ENCODE peak calls at places on chromosome 9, in eight cellular contexts. D, Y, G, A, K, N, U and Q are unnamed samples.
A peak's percentile ranks its signal among the peaks of the same experiment; 100 is the strongest.

GRCh38 chr9:13810510-13810909 is 503.4 kb downstream of the NFIB start:
- DNase-seq in D (peak; percentile 77), Y (no peak), K (no peak), G (no peak), N (peak; percentile 41), U (no peak), A (no peak), Q (no peak)

GRCh38 chr9:4137234-4137633 is 162.6 kb downstream of the GLIS3 start:
- DNase-seq in U (no peak), D (peak; percentile 93), A (peak; percentile 50), G (no peak), N (peak; percentile 90), K (no peak), Y (no peak), Q (peak; percentile 41)

GRCh38 chr9:37676411-37676830 is 25.7 kb downstream of the FRMPD1 start:
- DNase-seq in K (peak; percentile 49), D (no peak), A (no peak), N (no peak), U (peak; percentile 8), G (no peak), Y (no peak), Q (no peak)

GRCh38 chr9:136366826-136367225 is 3.3 kb upstream of the DNLZ start:
- DNase-seq in K (no peak), G (no peak), Y (no peak), N (no peak), D (no peak), U (no peak), A (no peak), Q (no peak)

GRCh38 chr9:126629007-126629674 is 15.4 kb downstream of the LMX1B start:
- DNase-seq in Y (no peak), U (no peak), K (no peak), A (no peak), N (no peak), D (no peak), G (no peak), Q (no peak)

GRCh38 chr9:69204869-69205268 is 30.8 kb downstream of the TJP2 start:
- DNase-seq in K (no peak), Y (no peak), G (no peak), A (no peak), N (peak; percentile 92), D (peak; percentile 37), U (no peak), Q (no peak)

GRCh38 chr9:134571946-134572914 is 69.4 kb upstream of the COL5A1 start:
- DNase-seq in A (peak; percentile 47), U (no peak), K (peak; percentile 41), D (no peak), N (no peak), G (peak; percentile 78), Y (peak; percentile 8), Q (peak; percentile 31)

GRCh38 chr9:81562221-81563019 is 126.9 kb downstream of the TLE1 start:
- DNase-seq in A (no peak), K (no peak), D (peak; percentile 91), Y (peak; percentile 79), G (no peak), U (no peak), N (peak; percentile 66), Q (no peak)

GRCh38 chr9:17906204-17906840 is 327.5 kb downstream of the SH3GL2 start:
- DNase-seq in A (no peak), G (no peak), U (peak; percentile 49), N (peak; percentile 4), K (no peak), D (peak; percentile 23), Y (no peak), Q (no peak)

GRCh38 chr9:17082343-17082742 is 52.5 kb upstream of the CNTLN start:
- DNase-seq in Y (no peak), G (no peak), N (peak; percentile 26), U (peak; percentile 30), A (no peak), D (peak; percentile 5), K (peak; percentile 52), Q (peak; percentile 16)

GRCh38 chr9:117777823-117778222 is 73.6 kb downstream of the TLR4 start:
- DNase-seq in A (no peak), D (no peak), N (no peak), U (no peak), K (no peak), G (no peak), Y (no peak), Q (no peak)

GRCh38 chr9:126126807-126127206 is 199.8 kb upstream of the MVB12B start:
- DNase-seq in G (no peak), D (no peak), N (no peak), Y (no peak), K (no peak), U (no peak), A (no peak), Q (no peak)

GRCh38 chr9:88897081-88897480 is 94.2 kb upstream of the S1PR3 start:
- DNase-seq in G (no peak), A (no peak), N (no peak), Y (no peak), U (no peak), K (no peak), D (no peak), Q (no peak)

GRCh38 chr9:101737705-101738565 is 512 bp downstream of the GRIN3A start:
- DNase-seq in N (peak; percentile 27), Y (peak; percentile 9), D (peak; percentile 2), G (no peak), U (peak; percentile 48), K (peak; percentile 32), A (no peak), Q (no peak)

GRCh38 chr9:88537743-88538055 is 2.7 kb downstream of the NXNL2 start:
- DNase-seq in G (peak; percentile 95), U (peak; percentile 18), D (peak; percentile 69), A (peak; percentile 64), Y (peak; percentile 19), K (peak; percentile 95), N (peak; percentile 94), Q (no peak)

GRCh38 chr9:38000332-38000731 is 68.7 kb downstream of the SHB start:
- DNase-seq in A (no peak), N (no peak), U (no peak), G (no peak), D (no peak), Y (no peak), K (no peak), Q (no peak)

GRCh38 chr9:35517552-35518211 is 27.8 kb downstream of the RUSC2 start:
- DNase-seq in Y (no peak), K (no peak), G (no peak), N (no peak), D (no peak), U (no peak), A (no peak), Q (no peak)
- H3K4me1 ChIP-seq in Y (peaks cover 37% of the 10 kb centered on the region), K (no peaks in the 10 kb centered on the region), G (peaks cover 75% of the 10 kb centered on the region), N (peaks cover 98% of the 10 kb centered on the region), D (peaks cover 74% of the 10 kb centered on the region), U (peaks cover 23% of the 10 kb centered on the region), A (peaks cover 76% of the 10 kb centered on the region), Q (peaks cover 67% of the 10 kb centered on the region)

GRCh38 chr9:91159664-91160121 is 202.0 kb downstream of the AUH start:
- DNase-seq in G (peak; percentile 62), U (no peak), Y (peak; percentile 43), K (no peak), D (no peak), A (no peak), N (no peak), Q (no peak)

GRCh38 chr9:91161465-91162275 is 200.0 kb downstream of the AUH start:
- DNase-seq in A (no peak), G (peak; percentile 58), K (no peak), N (no peak), Y (no peak), D (no peak), U (no peak), Q (no peak)

GRCh38 chr9:91158946-91159345 is 202.8 kb downstream of the AUH start:
- DNase-seq in A (no peak), G (peak; percentile 37), D (no peak), K (no peak), Y (no peak), N (no peak), U (no peak), Q (no peak)

GRCh38 chr9:91160599-91161464 is 200.9 kb downstream of the AUH start:
- DNase-seq in G (peak; percentile 86), A (no peak), U (no peak), Y (no peak), N (no peak), K (no peak), D (no peak), Q (no peak)

DNA sequence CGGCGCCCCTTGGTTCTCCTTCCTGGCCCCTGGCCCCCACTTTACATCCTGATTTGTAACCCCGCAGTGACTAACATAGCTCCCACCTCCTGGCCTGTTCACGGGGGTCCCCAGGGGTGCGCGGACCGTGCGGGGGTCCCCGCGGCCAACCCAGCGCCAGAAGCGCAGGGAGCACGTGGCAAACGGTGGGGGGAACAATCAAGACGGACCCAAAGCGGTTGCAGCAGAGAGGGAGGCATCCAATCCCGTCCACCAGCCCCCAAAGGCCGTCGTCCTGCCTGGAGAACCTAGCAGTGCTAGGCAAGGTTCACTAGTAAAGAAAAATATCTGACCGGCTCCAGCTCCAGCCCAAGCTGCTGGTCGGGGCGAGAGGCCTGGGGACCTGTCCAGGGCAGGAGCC is 201.5 kb downstream of the AUH start:
- DNase-seq in K (no peak), A (no peak), Y (no peak), U (no peak), G (peak; percentile 77), D (no peak), N (no peak), Q (no peak)
- H3K4me1 ChIP-seq in K (no peaks in the 10 kb centered on the region), A (peaks cover 39% of the 10 kb centered on the region), Y (peaks cover 3% of the 10 kb centered on the region), U (no peaks in the 10 kb centered on the region), G (peaks cover 31% of the 10 kb centered on the region), D (peaks cover 38% of the 10 kb centered on the region), N (peaks cover 22% of the 10 kb centered on the region), Q (peaks cover 9% of the 10 kb centered on the region)

DNA sequence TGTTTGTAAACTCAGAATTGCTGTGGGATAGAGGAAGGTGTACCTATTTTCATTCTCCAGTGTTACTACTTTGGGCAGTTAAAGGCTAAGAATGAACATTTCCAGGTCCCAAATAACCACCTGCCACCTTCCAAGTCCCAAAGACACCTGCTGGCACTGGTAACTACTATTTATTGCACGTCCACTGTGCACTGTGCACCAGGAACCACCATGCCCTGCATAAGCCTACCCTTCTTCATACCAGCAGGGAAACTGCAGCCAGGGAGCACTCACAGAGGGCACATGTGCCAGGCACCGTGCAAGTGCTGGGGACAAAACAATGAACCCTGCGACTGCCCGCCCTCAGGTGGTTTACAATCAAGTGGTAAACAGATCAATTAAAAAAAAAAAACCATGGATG is 34.9 kb downstream of the RAPGEF1 start:
- DNase-seq in Y (no peak), U (no peak), K (no peak), A (no peak), D (no peak), N (no peak), G (no peak), Q (no peak)
- H3K4me1 ChIP-seq in Y (peaks cover 74% of the 10 kb centered on the region), U (peaks cover 9% of the 10 kb centered on the region), K (peaks cover 33% of the 10 kb centered on the region), A (peaks cover 46% of the 10 kb centered on the region), D (peaks cover 61% of the 10 kb centered on the region), N (peaks cover 39% of the 10 kb centered on the region), G (peaks cover 89% of the 10 kb centered on the region), Q (peaks cover 50% of the 10 kb centered on the region)

DNA sequence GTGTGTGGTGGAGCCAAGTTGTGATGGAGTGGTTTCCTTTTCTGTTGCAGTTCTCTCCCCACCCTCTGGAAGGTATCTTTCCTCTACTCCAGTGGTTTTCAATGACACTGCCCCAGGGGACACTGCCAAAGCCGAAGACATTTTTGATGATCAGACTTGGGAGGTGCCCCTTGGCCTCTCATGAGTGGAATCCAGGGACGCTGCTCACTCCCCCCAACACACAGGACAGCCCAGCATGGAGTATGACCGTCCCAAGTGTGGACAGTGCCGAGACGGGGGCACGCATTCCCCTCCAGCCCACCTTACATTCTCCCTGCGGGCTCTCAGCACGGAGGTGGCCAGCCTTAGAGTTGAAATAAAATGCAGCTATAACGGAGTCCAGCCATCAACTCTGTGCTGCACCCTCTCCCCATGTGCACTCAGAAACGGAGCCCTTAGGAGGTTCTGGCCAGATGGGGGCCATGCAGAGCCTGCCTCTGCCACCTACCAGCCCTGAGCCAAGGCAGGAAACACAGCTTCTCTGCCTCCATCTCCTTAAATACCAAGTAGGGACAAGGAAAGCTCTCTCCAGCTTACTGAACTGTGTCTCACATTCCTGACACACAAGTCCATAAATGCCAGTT is 150.8 kb downstream of the ROR2 start:
- DNase-seq in A (no peak), D (no peak), Y (no peak), G (no peak), U (no peak), K (no peak), N (no peak), Q (no peak)
- H3K4me1 ChIP-seq in A (peaks cover 13% of the 10 kb centered on the region), D (no peaks in the 10 kb centered on the region), Y (no peaks in the 10 kb centered on the region), G (peaks cover 45% of the 10 kb centered on the region), U (peaks cover 2% of the 10 kb centered on the region), K (peaks cover 13% of the 10 kb centered on the region), N (peaks cover 22% of the 10 kb centered on the region), Q (no peaks in the 10 kb centered on the region)